ENCODE peak calls at places on chromosomes 13 and 19, in five cellular contexts. W, N, O, F and Y are unnamed samples.

GRCh38 chr13:73737214-73737613 is 397.0 kb downstream of the KLF12 start:
- DNase-seq in F (no peak), N (no peak), O (no peak), W (no peak), Y (no peak)

GRCh38 chr19:33442706-33443105 is 69.2 kb downstream of the CEBPG start:
- DNase-seq in O (no peak), W (no peak), N (no peak), F (no peak), Y (no peak)

GRCh38 chr19:39428309-39429112 is 7.2 kb downstream of the RPS16 start:
- DNase-seq in W (peak; percentile 52), N (no peak), O (no peak), F (no peak), Y (no peak)

GRCh38 chr19:44731081-44731480 is 17.4 kb upstream of the BCL3 start:
- DNase-seq in O (no peak), W (no peak), F (peak; percentile 57), N (no peak), Y (no peak)

GRCh38 chr13:95035311-95036109 is 265.7 kb downstream of the ABCC4 start:
- DNase-seq in O (no peak), W (no peak), F (no peak), N (no peak), Y (no peak)

GRCh38 chr19:16222806-16223205 is 25.1 kb downstream of the AP1M1 start:
- DNase-seq in N (no peak), W (no peak), O (no peak), F (no peak), Y (no peak)

GRCh38 chr13:49023441-49023840 is 47.7 kb downstream of the FNDC3A start:
- DNase-seq in W (no peak), N (no peak), F (no peak), O (no peak), Y (no peak)

GRCh38 chr13:44627441-44627840 is 51.3 kb upstream of the TSC22D1 start:
- DNase-seq in F (no peak), W (no peak), O (no peak), N (no peak), Y (no peak)

GRCh38 chr13:42990147-42990990 is 1.7 kb downstream of the EPSTI1 start:
- DNase-seq in W (no peak), O (peak; percentile 42), N (peak; percentile 35), F (no peak), Y (no peak)

GRCh38 chr19:39413903-39414608 is 1.6 kb downstream of the PLEKHG2 start:
- DNase-seq in O (no peak), W (no peak), N (no peak), F (no peak), Y (peak; percentile 92)

GRCh38 chr19:18469245-18470107 is 31.5 kb upstream of the ISYNA1 start:
- DNase-seq in N (peak; percentile 49), W (peak; percentile 72), O (peak; percentile 16), F (no peak), Y (peak; percentile 94)

GRCh38 chr19:38015771-38016170 is 108.8 kb downstream of the SIPA1L3 start:
- DNase-seq in O (no peak), F (no peak), W (no peak), N (no peak), Y (no peak)

GRCh38 chr13:25179810-25180437 is 7.8 kb upstream of the AMER2 start:
- DNase-seq in F (no peak), O (no peak), W (no peak), N (no peak), Y (no peak)

GRCh38 chr13:98384739-98385138 is 192.2 kb downstream of the STK24 start:
- DNase-seq in F (no peak), W (no peak), N (no peak), O (no peak), Y (no peak)

GRCh38 chr13:110699148-110700145 is 6.5 kb downstream of the CARS2 start:
- DNase-seq in W (no peak), F (no peak), N (no peak), O (no peak), Y (peak; percentile 74)

GRCh38 chr13:29429496-29429895 is 166.0 kb downstream of the SLC7A1 start:
- DNase-seq in F (no peak), O (no peak), W (no peak), N (no peak), Y (no peak)

GRCh38 chr19:43584484-43584883 is 8.9 kb downstream of the PINLYP start:
- DNase-seq in W (no peak), F (no peak), N (no peak), O (no peak), Y (no peak)

GRCh38 chr13:112911285-112911701 is 57.7 kb upstream of the MCF2L start:
- DNase-seq in W (no peak), N (no peak), F (no peak), O (no peak), Y (no peak)

GRCh38 chr13:91292630-91293221 is 54.8 kb upstream of the MIR17HG start:
- DNase-seq in W (no peak), N (no peak), O (no peak), F (no peak), Y (no peak)

GRCh38 chr19:14333101-14333871 is 48.0 kb upstream of the ADGRE5 start:
- DNase-seq in W (peak; percentile 37), N (no peak), F (no peak), O (no peak), Y (no peak)